ENCODE peak calls at places on chromosome 19, in nine cellular contexts. T is left cardiac atrium; I is neural progenitor cell; W is Karpas-422; D is heart left ventricle; B is activated CD4-positive, alpha-beta memory T cell treated with anti-CD3 and anti-CD28 coated beads for 36 hours; A is ureter; G is AG10803; F is stimulated activated CD4-positive, alpha-beta T cell treated with anti-CD3 and anti-CD28 coated beads, Interleukin-12 subunit alpha, Interleukin-12 subunit beta, amount 100 ng/mL, for 24 hours. M is an unnamed sample.

GRCh38 chr19:28632357-28633076 is 580.4 kb downstream of the UQCRFS1 start:
- DNase-seq in T (no peak), I (no peak), W (no peak), D (no peak), B (no peak), A (no peak), G (no peak), F (no peak), M (no peak)

GRCh38 chr19:681029-681626 is 4.9 kb downstream of the FSTL3 start:
- DNase-seq in T (no peak), I (peak; percentile 94), W (no peak), D (no peak), B (no peak), A (no peak), G (no peak), F (peak; percentile 92), M (no peak)

GRCh38 chr19:5961969-5962945 is 15.7 kb downstream of the RANBP3 start:
- DNase-seq in T (peak; percentile 55), I (no peak), W (no peak), D (peak; percentile 64), B (peak; percentile 84), A (peak; percentile 77), G (peak; percentile 67), F (no peak), M (no peak)

GRCh38 chr19:49264258-49264657 is 60.7 kb downstream of the SLC6A16 start:
- DNase-seq in T (no peak), I (no peak), W (no peak), D (no peak), B (no peak), A (no peak), G (no peak), F (no peak), M (no peak)

GRCh38 chr19:49591731-49592485 is 926 bp downstream of the PRR12 start:
- DNase-seq in T (peak; percentile 60), I (peak; percentile 71), W (peak; percentile 86), D (peak; percentile 59), B (peak; percentile 64), A (peak; percentile 68), G (peak; percentile 39), F (peak; percentile 41), M (no peak)

GRCh38 chr19:17109962-17110598 is 34.5 kb downstream of the MYO9B start:
- DNase-seq in T (peak; percentile 51), I (no peak), W (peak; percentile 87), D (peak; percentile 75), B (no peak), A (no peak), G (no peak), F (no peak), M (no peak)

GRCh38 chr19:13782537-13782936 is 8.3 kb downstream of the C19orf53 start:
- DNase-seq in T (no peak), I (no peak), W (no peak), D (no peak), B (no peak), A (no peak), G (no peak), F (no peak), M (no peak)

GRCh38 chr19:56403261-56403660 is 871 bp upstream of the ZNF583 start:
- DNase-seq in T (no peak), I (peak; percentile 16), W (peak; percentile 56), D (no peak), B (peak; percentile 25), A (no peak), G (peak; percentile 0), F (no peak), M (no peak)

GRCh38 chr19:33246729-33247440 is 21.2 kb upstream of the SLC7A10 start:
- DNase-seq in T (no peak), I (no peak), W (no peak), D (no peak), B (no peak), A (no peak), G (no peak), F (no peak), M (no peak)

GRCh38 chr19:14686411-14686810 is 3.4 kb upstream of the ZNF333 start:
- DNase-seq in T (no peak), I (peak; percentile 8), W (peak; percentile 76), D (no peak), B (peak; percentile 43), A (no peak), G (peak; percentile 3), F (peak; percentile 6), M (no peak)

GRCh38 chr19:30277941-30278881 is 94.0 kb upstream of the ZNF536 start:
- DNase-seq in T (no peak), I (no peak), W (no peak), D (no peak), B (no peak), A (no peak), G (no peak), F (no peak), M (no peak)

GRCh38 chr19:35717665-35718344 is at the start of gene KMT2B:
- DNase-seq in T (no peak), I (peak; percentile 99), W (no peak), D (no peak), B (no peak), A (no peak), G (peak; percentile 94), F (no peak), M (no peak)

GRCh38 chr19:35639863-35640262 is 1.7 kb upstream of the ETV2 start:
- DNase-seq in T (no peak), I (no peak), W (no peak), D (no peak), B (no peak), A (no peak), G (no peak), F (no peak), M (no peak)

M was measured in AG04449.